ENCODE peak calls at places on chromosomes 12 and 14, in seven cellular contexts. D, L, T, S, R, H and M are unnamed samples.

GRCh38 chr12:78938341-78939084 is 73.9 kb downstream of the SYT1 start:
- DNase-seq in R (no peak), L (no peak), D (no peak), T (no peak), H (no peak), S (no peak), M (no peak)

GRCh38 chr12:71686658-71687025 is 760 bp downstream of the TMEM19 start:
- DNase-seq in H (no peak), T (no peak), D (no peak), L (no peak), S (no peak), R (no peak), M (no peak)

GRCh38 chr12:50739611-50740010 is 24.3 kb upstream of the ATF1 start:
- DNase-seq in D (no peak), H (no peak), T (no peak), S (no peak), L (no peak), R (no peak), M (no peak)

GRCh38 chr12:53798575-53798974 is 46.8 kb upstream of the CISTR start:
- DNase-seq in H (no peak), R (no peak), L (no peak), S (no peak), T (peak; percentile 97), D (no peak), M (no peak)

GRCh38 chr14:51093371-51094281 is 1.3 kb downstream of the TRIM9 start:
- DNase-seq in T (no peak), H (peak; percentile 22), D (peak; percentile 84), R (peak; percentile 25), L (no peak), S (peak; percentile 56), M (peak; percentile 18)

GRCh38 chr12:100229036-100229635 is 28.5 kb downstream of the ACTR6 start:
- DNase-seq in L (no peak), R (no peak), D (no peak), S (no peak), H (no peak), T (peak; percentile 28), M (peak; percentile 7)

GRCh38 chr12:57519758-57520007 is 631 bp downstream of the DDIT3 start:
- DNase-seq in R (no peak), D (no peak), H (no peak), L (no peak), T (no peak), S (no peak), M (no peak)

GRCh38 chr12:78864483-78865296 is at the start of gene SYT1:
- DNase-seq in T (no peak), R (peak; percentile 46), D (peak; percentile 79), H (no peak), S (peak; percentile 50), L (peak; percentile 48), M (no peak)

GRCh38 chr14:54719406-54719805 is 152.5 kb downstream of the SAMD4A start:
- DNase-seq in D (no peak), T (peak; percentile 67), H (no peak), R (no peak), S (no peak), L (no peak), M (no peak)

GRCh38 chr14:68789798-68790655 is 2.8 kb downstream of the ZFP36L1 start:
- DNase-seq in S (peak; percentile 70), D (peak; percentile 87), T (no peak), L (no peak), R (peak; percentile 50), H (peak; percentile 40), M (no peak)

GRCh38 chr14:56422703-56423213 is 156.8 kb upstream of the TMEM260 start:
- DNase-seq in T (peak; percentile 21), H (peak; percentile 45), D (no peak), R (peak; percentile 44), L (peak; percentile 6), S (peak; percentile 54), M (peak; percentile 5)

GRCh38 chr12:43744826-43745225 is 13.8 kb downstream of the PUS7L start:
- DNase-seq in S (no peak), H (no peak), R (no peak), D (no peak), L (no peak), T (no peak), M (no peak)

GRCh38 chr14:99910337-99911268 is 117.4 kb downstream of the EML1 start:
- DNase-seq in T (peak; percentile 16), S (no peak), D (no peak), H (no peak), R (no peak), L (peak; percentile 59), M (no peak)

GRCh38 chr14:103627073-103628025 is 1.7 kb upstream of the KLC1 start:
- DNase-seq in L (no peak), S (no peak), D (no peak), T (no peak), H (no peak), R (no peak), M (no peak)

GRCh38 chr12:46504494-46504893 is 131.9 kb upstream of the SLC38A2 start:
- DNase-seq in T (no peak), L (no peak), D (no peak), R (no peak), S (no peak), H (no peak), M (no peak)

DNA sequence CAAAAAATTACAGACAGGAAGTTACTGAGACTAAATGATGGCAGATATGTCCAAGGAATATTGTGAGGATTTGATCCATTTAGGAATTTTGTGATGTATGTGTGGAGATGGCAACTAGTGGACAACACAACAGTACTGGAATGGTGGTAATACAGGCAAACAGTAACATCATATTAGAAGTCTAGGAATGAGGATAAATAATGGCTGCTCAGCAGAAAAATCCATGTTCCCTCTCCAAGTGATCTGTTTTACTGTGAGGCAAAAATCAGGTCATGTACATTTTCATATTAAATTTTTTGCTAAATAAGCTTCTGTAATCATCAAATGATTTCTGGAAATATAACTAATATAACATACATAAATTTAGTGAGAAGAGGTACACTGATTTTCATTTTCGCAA is 108.4 kb downstream of the MED13L start:
- DNase-seq in D (no peak), R (no peak), S (no peak), L (no peak), H (no peak), T (no peak), M (no peak)
- TF ChIP-seq POLR2A in D (no peak), R (no peak), S (no peak), L (no peak), H (no peak), T (no peak), M (no peak)

GRCh38 chr12:48814313-48815280 is 3.7 kb upstream of the CACNB3 start:
- DNase-seq in T (peak; percentile 42), L (peak; percentile 89), D (peak; percentile 96), R (peak; percentile 85), S (peak; percentile 94), H (peak; percentile 82), M (peak; percentile 82)
- TF ChIP-seq POLR2A in T (no peak), L (peak; percentile 49), D (no peak), R (peak; percentile 9), S (peak; percentile 66), H (no peak), M (no peak)

GRCh38 chr12:110370732-110371141 is 32.8 kb downstream of the ANAPC7 start:
- DNase-seq in L (no peak), S (peak; percentile 45), R (no peak), D (peak; percentile 73), T (no peak), H (no peak), M (no peak)

GRCh38 chr12:110373025-110373876 is 30.3 kb downstream of the ANAPC7 start:
- DNase-seq in R (no peak), T (no peak), D (no peak), L (no peak), S (peak; percentile 42), H (peak; percentile 43), M (no peak)

GRCh38 chr12:110371408-110372055 is 32.0 kb downstream of the ANAPC7 start:
- DNase-seq in L (no peak), D (peak; percentile 85), S (peak; percentile 69), R (no peak), T (no peak), H (no peak), M (no peak)

GRCh38 chr12:110373962-110374611 is 29.4 kb downstream of the ANAPC7 start:
- DNase-seq in T (no peak), R (no peak), S (peak; percentile 30), L (no peak), D (no peak), H (no peak), M (no peak)

DNA sequence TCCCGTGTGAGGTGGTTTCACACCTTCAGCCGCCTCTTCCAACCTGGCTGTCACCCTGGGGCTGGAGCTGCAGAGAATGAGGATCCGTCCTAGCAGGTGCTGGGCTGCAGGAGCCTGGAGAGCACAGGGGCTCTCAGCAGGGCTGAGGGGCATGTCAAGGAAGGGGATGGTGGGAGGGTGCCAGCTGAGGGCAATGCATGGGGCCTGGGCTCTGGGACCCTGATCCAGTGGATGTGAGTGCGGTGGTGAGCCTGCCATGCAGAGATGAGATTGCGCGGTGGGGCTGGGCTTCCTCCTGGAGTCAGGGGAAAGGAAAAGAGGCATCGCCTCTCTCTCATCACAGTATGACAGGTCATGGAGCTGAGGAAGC is 31.5 kb downstream of the ANAPC7 start:
- DNase-seq in L (no peak), R (no peak), H (no peak), S (peak; percentile 42), D (no peak), T (no peak), M (no peak)
- TF ChIP-seq POLR2A in L (no peak), R (no peak), H (no peak), S (no peak), D (no peak), T (no peak), M (no peak)

DNA sequence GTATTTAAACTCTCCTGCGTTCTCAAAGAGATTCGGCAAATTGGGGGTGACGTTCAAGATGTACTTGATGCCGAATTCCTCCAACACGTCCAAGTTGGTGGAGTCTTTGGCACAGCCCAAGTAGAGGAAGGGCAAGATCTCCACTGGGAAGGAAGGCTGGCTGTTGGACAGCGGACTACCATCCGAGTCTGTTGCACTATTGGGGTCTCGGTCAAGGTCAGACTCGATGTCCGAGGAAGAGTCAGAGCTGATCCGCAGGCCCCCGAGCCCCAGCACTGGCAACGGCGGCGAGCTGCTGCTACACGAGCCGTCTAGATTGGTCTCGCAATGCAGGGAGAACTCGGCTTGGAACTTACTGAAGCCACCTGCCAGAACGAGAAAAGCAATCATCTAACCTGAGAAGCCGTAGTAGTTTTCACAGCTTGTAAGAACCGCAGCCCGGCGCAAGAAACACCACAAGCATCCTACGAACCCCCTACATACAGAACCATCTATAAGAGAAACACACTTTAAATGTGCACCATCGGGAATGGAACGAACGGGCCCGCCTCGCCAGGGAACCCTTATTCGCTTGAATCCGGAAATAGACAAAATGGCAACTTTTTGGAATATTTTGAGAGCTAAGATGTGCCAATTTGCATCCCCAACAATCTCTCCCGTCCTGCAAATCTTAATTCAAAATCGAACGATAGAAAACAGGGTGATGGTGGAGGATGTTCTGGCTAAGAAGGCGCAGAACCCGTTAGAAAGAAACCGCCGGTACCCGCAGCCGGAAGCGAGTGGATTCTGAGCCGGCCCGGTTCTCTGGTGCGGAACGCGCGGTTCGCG is 1.4 kb downstream of the DUSP6 start:
- DNase-seq in L (no peak), S (peak; percentile 54), D (peak; percentile 86), R (no peak), T (no peak), H (no peak), M (peak; percentile 61)
- TF ChIP-seq POLR2A in L (no peak), S (no peak), D (no peak), R (no peak), T (no peak), H (no peak), M (no peak)

DNA sequence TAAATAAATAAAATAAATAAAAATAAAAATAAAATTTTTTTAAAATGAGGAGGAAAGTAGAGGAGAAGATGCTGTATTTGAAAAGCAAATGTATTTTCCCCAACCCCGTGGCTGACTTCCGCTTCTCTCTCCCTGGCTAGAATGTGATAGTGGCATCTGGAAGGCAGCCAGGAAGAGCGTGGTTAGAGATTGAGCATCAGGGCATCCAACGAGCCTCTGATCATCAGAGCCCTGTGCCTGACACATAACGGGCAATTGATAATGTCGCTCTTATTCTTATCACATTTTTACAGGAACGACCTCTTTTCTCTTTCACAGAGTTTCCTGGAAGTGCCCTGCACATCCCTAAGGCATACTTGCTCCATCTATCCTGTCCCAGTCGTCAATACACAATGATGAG is 496.8 kb upstream of the TMEM132C start:
- DNase-seq in L (no peak), T (no peak), D (no peak), H (no peak), S (no peak), R (no peak), M (peak; percentile 41)
- TF ChIP-seq POLR2A in L (no peak), T (no peak), D (no peak), H (no peak), S (no peak), R (no peak), M (no peak)